ENCODE peak calls at places on chromosomes 5 and 9, in six cellular contexts. W, X, G, J, O and C are unnamed samples.

GRCh38 chr9:129875181-129875611 is 39.9 kb downstream of the USP20 start:
- DNase-seq in G (no peak), W (no peak), X (no peak), O (peak), J (no peak), C (no peak)

GRCh38 chr9:96022445-96023031 is 147.0 kb downstream of the ERCC6L2 start:
- DNase-seq in G (no peak), J (no peak), W (peak), O (no peak), X (no peak), C (no peak)

GRCh38 chr5:108858959-108859358 is 111.3 kb downstream of the FER start:
- DNase-seq in W (no peak), J (peak), X (no peak), G (no peak), O (no peak), C (no peak)

GRCh38 chr5:56475689-56476486 is 242.8 kb upstream of the ANKRD55 start:
- DNase-seq in G (no peak), O (no peak), X (no peak), J (no peak), W (no peak), C (no peak)

GRCh38 chr5:56183507-56183906 is 49.6 kb downstream of the ANKRD55 start:
- DNase-seq in G (no peak), X (no peak), W (no peak), J (no peak), O (no peak), C (no peak)

GRCh38 chr5:55440188-55440646 is 94.5 kb downstream of the PLPP1 start:
- DNase-seq in O (no peak), X (no peak), G (no peak), J (no peak), W (no peak), C (no peak)

GRCh38 chr5:84437673-84438315 is 53.1 kb upstream of the EDIL3 start:
- DNase-seq in J (no peak), W (no peak), G (no peak), O (no peak), X (no peak), C (no peak)

GRCh38 chr5:168974081-168974480 is 326.9 kb downstream of the SLIT3 start:
- DNase-seq in G (no peak), X (no peak), J (no peak), O (no peak), W (no peak), C (no peak)

GRCh38 chr9:74570879-74571512 is 73.9 kb downstream of the RORB start:
- DNase-seq in J (no peak), O (no peak), X (no peak), W (no peak), G (peak), C (no peak)

GRCh38 chr5:45697211-45697610 is 1.0 kb upstream of the HCN1 start:
- DNase-seq in X (no peak), G (no peak), W (no peak), J (no peak), O (no peak), C (no peak)

GRCh38 chr5:1414311-1415058 is 30.8 kb downstream of the SLC6A3 start:
- DNase-seq in O (no peak), J (no peak), X (no peak), G (no peak), W (no peak), C (peak)

GRCh38 chr5:117103703-117104102 is 529.1 kb upstream of the SEMA6A start:
- DNase-seq in W (no peak), O (no peak), G (no peak), J (no peak), X (no peak), C (no peak)

GRCh38 chr9:134372621-134373267 is 46.5 kb downstream of the RXRA start:
- DNase-seq in G (no peak), W (no peak), O (peak), X (no peak), J (no peak), C (no peak)

GRCh38 chr5:34015120-34015807 is 7.4 kb upstream of the AMACR start:
- DNase-seq in J (no peak), G (no peak), O (no peak), X (no peak), W (no peak), C (no peak)

GRCh38 chr5:129244478-129244877 is 149.9 kb downstream of the ISOC1 start:
- DNase-seq in O (no peak), J (no peak), G (no peak), X (no peak), W (no peak), C (no peak)

GRCh38 chr9:112037281-112038016 is 137.6 kb downstream of the SUSD1 start:
- DNase-seq in X (no peak), O (no peak), J (peak), G (no peak), W (no peak), C (no peak)

GRCh38 chr5:80136751-80137272 is 101.7 kb downstream of the THBS4 start:
- DNase-seq in W (no peak), G (no peak), J (no peak), X (no peak), O (no peak), C (no peak)

GRCh38 chr5:133245191-133246052 is 193.6 kb downstream of the HSPA4 start:
- DNase-seq in X (no peak), O (no peak), W (no peak), J (no peak), G (peak), C (no peak)

GRCh38 chr5:173045481-173045880 is 10.7 kb upstream of the CREBRF start:
- DNase-seq in O (no peak), X (peak), G (no peak), J (no peak), W (no peak), C (no peak)

GRCh38 chr5:5573798-5574380 is 151.4 kb downstream of the ICE1 start:
- DNase-seq in J (no peak), G (no peak), X (no peak), W (no peak), O (peak), C (no peak)

GRCh38 chr5:45383985-45384384 is 312.2 kb downstream of the HCN1 start:
- DNase-seq in O (no peak), J (no peak), W (no peak), X (no peak), G (no peak), C (no peak)

GRCh38 chr9:93315118-93315517 is 131.2 kb downstream of the WNK2 start:
- DNase-seq in O (no peak), W (no peak), X (no peak), G (no peak), J (no peak), C (peak)

GRCh38 chr9:115015018-115015635 is 84.7 kb upstream of the TNFSF8 start:
- DNase-seq in J (no peak), W (no peak), X (peak), G (peak), O (no peak), C (no peak)

GRCh38 chr5:87022415-87022814 is 245.3 kb upstream of the RASA1 start:
- DNase-seq in O (peak), G (no peak), J (no peak), W (no peak), X (no peak), C (no peak)

GRCh38 chr5:71998746-71999145 is 108.5 kb upstream of the MAP1B start:
- DNase-seq in G (no peak), X (no peak), W (no peak), J (no peak), O (no peak), C (no peak)

GRCh38 chr5:27778121-27778520 is 739.7 kb upstream of the CDH9 start:
- DNase-seq in G (no peak), X (no peak), O (no peak), J (no peak), W (no peak), C (no peak)

GRCh38 chr9:2267171-2267740 is 252.1 kb downstream of the SMARCA2 start:
- DNase-seq in J (no peak), G (no peak), O (no peak), X (no peak), W (peak), C (no peak)

GRCh38 chr5:146675700-146676099 is 159.7 kb upstream of the GPR151 start:
- DNase-seq in X (no peak), O (no peak), W (no peak), J (no peak), G (no peak), C (no peak)

GRCh38 chr5:148904440-148904839 is 78.0 kb downstream of the ADRB2 start:
- DNase-seq in J (no peak), X (peak), G (no peak), W (no peak), O (no peak), C (no peak)

GRCh38 chr5:91296691-91297143 is 86.4 kb downstream of the ARRDC3 start:
- DNase-seq in O (peak), X (peak), G (no peak), J (no peak), W (no peak), C (peak)

GRCh38 chr5:91297994-91298393 is 85.1 kb downstream of the ARRDC3 start:
- DNase-seq in O (no peak), W (no peak), G (no peak), J (no peak), X (no peak), C (no peak)

GRCh38 chr5:91288517-91288916 is 94.6 kb downstream of the ARRDC3 start:
- DNase-seq in O (no peak), G (no peak), J (no peak), W (no peak), X (no peak), C (no peak)

GRCh38 chr5:91291628-91292569 is 91.2 kb downstream of the ARRDC3 start:
- DNase-seq in G (no peak), J (no peak), W (no peak), X (no peak), O (no peak), C (no peak)

DNA sequence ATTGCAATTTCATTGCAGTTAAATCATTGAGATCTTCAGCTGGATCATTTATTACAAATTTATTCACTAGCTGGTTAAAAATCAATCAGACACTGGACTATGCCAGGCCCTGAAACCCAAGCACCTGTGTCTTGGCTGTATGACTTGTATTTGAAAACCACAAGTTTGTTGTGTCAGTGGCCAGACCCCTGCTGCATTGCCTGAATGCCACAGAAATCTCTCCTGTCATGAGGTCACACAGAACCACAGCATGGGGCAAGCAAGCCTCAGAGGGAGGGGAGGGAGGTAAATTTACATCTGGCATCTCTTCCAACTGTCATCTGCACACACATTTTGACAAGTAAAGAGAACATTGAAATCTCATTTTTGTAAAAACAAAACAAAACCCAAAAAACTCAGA is 90.0 kb downstream of the ARRDC3 start:
- DNase-seq in J (peak), W (no peak), X (no peak), G (no peak), O (no peak), C (no peak)
- TF ChIP-seq EP300 in J (no peak), W (no peak), X (no peak), G (no peak), O (no peak), C (no peak)

GRCh38 chr5:110258460-110258859 is 468.0 kb downstream of the TMEM232 start:
- DNase-seq in J (no peak), G (no peak), X (no peak), W (no peak), O (no peak), C (no peak)
- TF ChIP-seq EP300 in J (no peak), G (no peak), X (no peak), W (no peak), O (no peak), C (no peak)

DNA sequence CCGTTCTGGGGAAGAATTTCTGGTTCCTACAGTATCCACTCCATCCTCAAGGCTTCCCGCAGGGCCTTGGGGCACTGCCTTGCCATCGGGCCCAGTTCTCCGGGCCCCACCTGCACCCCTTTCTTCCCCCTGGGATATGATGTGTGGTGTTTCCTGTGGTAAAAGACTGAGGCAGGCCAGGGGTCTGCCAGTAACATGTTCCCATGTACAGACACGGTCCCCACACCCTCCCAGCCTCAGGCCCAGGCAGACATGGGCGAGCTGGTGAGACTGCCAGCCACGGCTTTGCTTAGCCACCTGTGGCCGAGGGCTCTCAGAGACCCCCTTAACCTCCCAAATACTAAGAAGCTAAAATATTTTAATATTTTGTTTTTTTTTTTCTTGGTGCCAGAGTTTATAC is 46.0 kb downstream of the NDST1 start:
- DNase-seq in X (no peak), O (no peak), W (no peak), G (no peak), J (no peak), C (no peak)
- TF ChIP-seq EP300 in X (no peak), O (no peak), W (no peak), G (no peak), J (no peak), C (no peak)

GRCh38 chr9:18707078-18707477 is 233.1 kb downstream of the ADAMTSL1 start:
- DNase-seq in O (no peak), X (no peak), W (no peak), J (no peak), G (no peak), C (no peak)

GRCh38 chr9:18707489-18708210 is 233.7 kb downstream of the ADAMTSL1 start:
- DNase-seq in J (no peak), X (no peak), G (no peak), W (no peak), O (no peak), C (no peak)

GRCh38 chr9:18708429-18708828 is 234.5 kb downstream of the ADAMTSL1 start:
- DNase-seq in W (no peak), G (no peak), J (no peak), O (no peak), X (no peak), C (no peak)

GRCh38 chr9:18706648-18707047 is 232.7 kb downstream of the ADAMTSL1 start:
- DNase-seq in G (no peak), W (no peak), O (peak), X (no peak), J (no peak), C (no peak)

GRCh38 chr9:18710089-18710488 is 236.1 kb downstream of the ADAMTSL1 start:
- DNase-seq in J (no peak), W (no peak), G (no peak), O (no peak), X (no peak), C (no peak)
- TF ChIP-seq EP300 in J (no peak), W (no peak), G (no peak), O (no peak), X (no peak), C (no peak)

DNA sequence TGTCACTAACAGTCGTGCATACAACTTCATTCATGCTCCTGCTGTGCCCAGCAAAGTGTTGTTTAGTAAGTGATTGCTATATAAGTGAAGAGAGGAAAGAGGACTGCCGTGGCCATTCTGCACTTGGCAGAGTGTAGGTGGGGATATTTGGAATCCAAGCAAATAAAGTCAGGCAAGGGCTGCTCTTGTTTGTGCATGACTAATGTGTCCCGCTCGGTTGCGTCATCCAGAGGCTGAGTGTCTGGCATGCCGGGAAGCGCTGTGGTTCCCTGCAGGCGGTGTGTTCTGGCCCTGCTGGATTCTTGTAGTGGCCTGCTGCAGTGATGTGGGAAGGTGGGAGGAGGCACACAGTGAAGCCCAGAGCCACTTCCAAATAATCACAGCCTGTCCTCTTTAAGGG is 136.9 kb upstream of the ANKH start:
- DNase-seq in J (no peak), O (peak), G (peak), W (peak), X (peak), C (peak)
- TF ChIP-seq EP300 in J (no peak), O (peak), G (peak), W (no peak), X (peak), C (no peak)